ENCODE peak calls at places on chromosomes 4 and X, in four cellular contexts. One of them, this sample, is unnamed.

GRCh38 chrX:44432641-44433040 is 89.2 kb upstream of the EFHC2 start:
- DNase-seq in H9: no peak
- DNase-seq in IMR-90: peak
- DNase-seq in mesendoderm: peak
- DNase-seq in this sample: peak

GRCh38 chr4:114349543-114350175 is 248.9 kb upstream of the UGT8 start:
- DNase-seq in IMR-90: peak
- DNase-seq in mesendoderm: no peak
- DNase-seq in H9: no peak
- DNase-seq in this sample: no peak

GRCh38 chr4:105990933-105991332 is 95.7 kb downstream of the NPNT start:
- DNase-seq in H9: no peak
- DNase-seq in mesendoderm: no peak
- DNase-seq in IMR-90: peak
- DNase-seq in this sample: no peak

GRCh38 chr4:40418430-40419230 is 83.5 kb downstream of the CHRNA9 start:
- DNase-seq in H9: no peak
- DNase-seq in mesendoderm: no peak
- DNase-seq in IMR-90: no peak
- DNase-seq in this sample: no peak

GRCh38 chr4:113760094-113760851 is 1.3 kb downstream of the CAMK2D start:
- DNase-seq in mesendoderm: peak
- DNase-seq in IMR-90: peak
- DNase-seq in H9: no peak
- DNase-seq in this sample: no peak

GRCh38 chr4:162323919-162324318 is 160.1 kb upstream of the FSTL5 start:
- DNase-seq in IMR-90: no peak
- DNase-seq in H9: no peak
- DNase-seq in mesendoderm: no peak
- DNase-seq in this sample: no peak

GRCh38 chr4:69497081-69497480 is 1.4 kb upstream of the UGT2B4 start:
- DNase-seq in mesendoderm: peak
- DNase-seq in H9: no peak
- DNase-seq in IMR-90: no peak
- DNase-seq in this sample: no peak

GRCh38 chr4:183344523-183345255 is 22.5 kb upstream of the CLDN24 start:
- DNase-seq in IMR-90: no peak
- DNase-seq in H9: no peak
- DNase-seq in mesendoderm: no peak
- DNase-seq in this sample: no peak

GRCh38 chr4:38318737-38319455 is 345.1 kb upstream of the KLF3 start:
- DNase-seq in H9: peak
- DNase-seq in IMR-90: peak
- DNase-seq in mesendoderm: peak
- DNase-seq in this sample: peak

GRCh38 chrX:119698835-119699234 is 5.9 kb upstream of the SEPTIN6 start:
- DNase-seq in mesendoderm: peak
- DNase-seq in IMR-90: peak
- DNase-seq in H9: peak
- DNase-seq in this sample: no peak

GRCh38 chr4:155751569-155751968 is 7.3 kb upstream of the GUCY1B1 start:
- DNase-seq in IMR-90: no peak
- DNase-seq in mesendoderm: no peak
- DNase-seq in H9: no peak
- DNase-seq in this sample: no peak

GRCh38 chr4:26088433-26088928 is 174.5 kb downstream of the SMIM20 start:
- DNase-seq in IMR-90: peak
- DNase-seq in H9: no peak
- DNase-seq in mesendoderm: no peak
- DNase-seq in this sample: no peak

DNA sequence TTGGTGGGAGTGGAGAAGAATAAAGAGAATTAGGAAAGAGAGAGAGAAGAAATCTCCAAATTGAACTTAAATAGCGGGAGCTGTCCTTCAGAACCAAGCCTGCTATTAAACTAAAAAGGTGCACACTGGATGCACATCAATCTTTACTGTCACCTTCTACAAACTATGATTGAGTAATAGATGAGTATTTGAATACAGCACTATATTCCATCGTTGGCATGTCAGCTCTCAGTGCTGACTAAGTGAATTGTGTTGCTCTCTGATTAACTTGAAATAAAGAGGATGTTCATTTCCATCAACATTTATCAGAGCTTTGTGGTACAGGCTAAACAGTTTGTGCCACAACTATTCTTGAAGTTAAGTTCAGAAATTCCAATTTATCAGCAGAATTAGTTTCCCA is 143.7 kb upstream of the PABPC4L start:
- DNase-seq in IMR-90: no peak
- DNase-seq in mesendoderm: no peak
- DNase-seq in H9: no peak
- DNase-seq in this sample: no peak
- H4K5ac ChIP-seq in IMR-90: no peak
- H4K5ac ChIP-seq in mesendoderm: no peak
- H4K5ac ChIP-seq in H9: no peak
- H4K5ac ChIP-seq in this sample: no peak

GRCh38 chr4:91837608-91838029 is 466.1 kb upstream of the GRID2 start:
- DNase-seq in IMR-90: no peak
- DNase-seq in mesendoderm: no peak
- DNase-seq in H9: no peak
- DNase-seq in this sample: no peak

GRCh38 chr4:91838181-91838861 is 465.4 kb upstream of the GRID2 start:
- DNase-seq in H9: no peak
- DNase-seq in mesendoderm: no peak
- DNase-seq in IMR-90: no peak
- DNase-seq in this sample: no peak

DNA sequence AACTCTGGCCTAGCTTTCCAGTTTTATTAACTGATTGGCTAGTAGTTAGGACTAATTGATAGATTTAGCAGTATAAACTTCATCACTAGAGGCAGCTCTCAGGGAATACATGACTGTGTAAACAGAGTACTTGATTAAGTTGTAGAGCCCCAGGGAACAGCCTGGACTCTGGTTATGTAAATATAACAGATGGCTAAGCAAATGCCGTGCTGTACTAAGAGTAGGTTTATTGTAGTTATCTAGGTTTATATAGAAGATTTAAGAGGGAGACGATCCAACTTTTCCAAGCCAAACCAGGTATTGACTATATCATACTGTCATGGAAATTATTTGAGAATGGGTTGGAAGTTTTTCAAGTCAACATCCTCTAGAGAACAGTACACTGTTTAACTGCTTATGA is 463.4 kb upstream of the GRID2 start:
- DNase-seq in H9: no peak
- DNase-seq in IMR-90: no peak
- DNase-seq in mesendoderm: no peak
- DNase-seq in this sample: no peak
- H4K5ac ChIP-seq in H9: no peak
- H4K5ac ChIP-seq in IMR-90: no peak
- H4K5ac ChIP-seq in mesendoderm: no peak
- H4K5ac ChIP-seq in this sample: no peak

DNA sequence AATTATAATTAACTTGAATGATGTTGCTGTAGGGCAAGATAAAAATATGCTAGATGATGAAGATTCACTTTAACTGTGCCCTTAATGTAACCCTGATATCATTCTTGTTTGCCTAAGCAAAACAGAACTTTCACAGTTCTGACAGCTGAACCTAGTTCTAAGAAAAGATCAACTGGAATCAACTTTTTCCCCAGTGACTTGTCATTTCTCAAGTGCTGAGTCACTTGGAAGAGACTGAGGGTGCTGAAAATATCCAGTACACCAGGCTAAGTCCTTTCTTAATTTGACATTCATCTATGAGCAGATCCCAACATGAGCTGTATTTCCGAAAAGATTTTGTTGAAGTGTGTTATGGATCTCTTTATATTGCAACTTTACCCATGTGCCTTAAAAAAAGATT is 140.4 kb downstream of the MID1IP1 start:
- DNase-seq in mesendoderm: no peak
- DNase-seq in H9: no peak
- DNase-seq in IMR-90: peak
- DNase-seq in this sample: no peak
- H4K5ac ChIP-seq in mesendoderm: no peak
- H4K5ac ChIP-seq in H9: no peak
- H4K5ac ChIP-seq in IMR-90: no peak
- H4K5ac ChIP-seq in this sample: no peak

GRCh38 chr4:148430847-148431246 is 11.4 kb downstream of the NR3C2 start:
- DNase-seq in H9: no peak
- DNase-seq in IMR-90: no peak
- DNase-seq in mesendoderm: no peak
- DNase-seq in this sample: no peak

GRCh38 chr4:148431401-148431800 is 10.8 kb downstream of the NR3C2 start:
- DNase-seq in IMR-90: no peak
- DNase-seq in H9: no peak
- DNase-seq in mesendoderm: no peak
- DNase-seq in this sample: no peak

GRCh38 chr4:148425327-148426110 is 16.7 kb downstream of the NR3C2 start:
- DNase-seq in IMR-90: no peak
- DNase-seq in H9: no peak
- DNase-seq in mesendoderm: peak
- DNase-seq in this sample: no peak

GRCh38 chr4:148426643-148427042 is 15.6 kb downstream of the NR3C2 start:
- DNase-seq in IMR-90: no peak
- DNase-seq in H9: no peak
- DNase-seq in mesendoderm: peak
- DNase-seq in this sample: no peak
- H4K5ac ChIP-seq in IMR-90: no peak
- H4K5ac ChIP-seq in H9: no peak
- H4K5ac ChIP-seq in mesendoderm: no peak
- H4K5ac ChIP-seq in this sample: no peak

GRCh38 chr4:36343501-36343900 is 62.1 kb downstream of the DTHD1 start:
- DNase-seq in H9: no peak
- DNase-seq in mesendoderm: no peak
- DNase-seq in IMR-90: no peak
- DNase-seq in this sample: no peak
- H4K5ac ChIP-seq in H9: no peak
- H4K5ac ChIP-seq in mesendoderm: no peak
- H4K5ac ChIP-seq in IMR-90: no peak
- H4K5ac ChIP-seq in this sample: no peak

DNA sequence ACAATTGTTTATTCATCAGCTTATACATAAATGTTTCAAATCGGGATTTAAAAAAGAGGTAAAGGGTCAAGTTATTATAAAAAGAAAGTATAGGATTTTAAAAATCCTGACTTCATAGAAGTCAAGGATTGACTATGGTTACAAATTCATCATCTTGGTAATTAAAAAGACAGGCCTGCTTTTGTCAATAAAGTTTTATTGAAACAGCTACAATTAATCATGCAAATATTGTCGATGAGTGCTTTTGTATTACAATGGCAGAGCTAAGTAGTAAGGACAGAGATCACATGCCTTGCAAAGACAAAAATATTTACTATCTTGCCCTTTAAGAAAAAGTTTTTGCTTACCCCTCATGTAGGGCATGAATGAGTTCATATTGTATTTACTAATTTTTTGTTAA is 595.4 kb downstream of the IL15 start:
- DNase-seq in IMR-90: no peak
- DNase-seq in H9: no peak
- DNase-seq in mesendoderm: no peak
- DNase-seq in this sample: no peak
- H4K5ac ChIP-seq in IMR-90: no peak
- H4K5ac ChIP-seq in H9: no peak
- H4K5ac ChIP-seq in mesendoderm: no peak
- H4K5ac ChIP-seq in this sample: no peak

GRCh38 chr4:2861631-2862436 is 18.2 kb downstream of the ADD1 start:
- DNase-seq in mesendoderm: no peak
- DNase-seq in H9: no peak
- DNase-seq in IMR-90: no peak
- DNase-seq in this sample: peak
- H4K5ac ChIP-seq in mesendoderm: no peak
- H4K5ac ChIP-seq in H9: peak
- H4K5ac ChIP-seq in IMR-90: no peak
- H4K5ac ChIP-seq in this sample: no peak

DNA sequence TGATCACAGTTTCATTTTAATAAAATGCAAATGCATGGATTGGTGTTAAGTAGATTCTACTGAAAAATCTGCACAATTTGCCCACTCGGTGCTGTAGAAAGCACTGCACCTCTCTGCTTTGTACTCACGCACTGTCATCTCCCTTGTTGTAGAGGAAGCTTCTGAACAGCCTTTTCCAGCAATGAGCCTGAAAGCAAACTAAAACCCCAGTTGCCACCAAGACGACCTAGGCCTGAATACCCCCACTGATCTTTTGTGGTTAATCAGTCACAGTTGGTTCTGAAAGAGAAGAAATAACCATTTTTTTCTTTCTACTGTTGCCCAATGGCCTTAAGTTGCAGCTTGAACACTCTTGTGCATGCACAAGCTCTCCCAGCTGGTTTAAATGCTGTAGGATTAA is 229.8 kb downstream of the NLGN4X start:
- DNase-seq in mesendoderm: no peak
- DNase-seq in IMR-90: no peak
- DNase-seq in H9: no peak
- DNase-seq in this sample: no peak
- H4K5ac ChIP-seq in mesendoderm: no peak
- H4K5ac ChIP-seq in IMR-90: no peak
- H4K5ac ChIP-seq in H9: no peak
- H4K5ac ChIP-seq in this sample: no peak